ENCODE peak calls at places on chromosomes 7 and 10, in five cellular contexts. T is glutamatergic neuron, E is natural killer cell, Z is WERI-Rb-1, S is lower lobe of right lung. D is an unnamed sample.

GRCh38 chr7:122430710-122431109 is 126.2 kb upstream of the FEZF1 start:
- DNase-seq in T (no peak), E (no peak), Z (no peak), S (no peak), D (no peak)

GRCh38 chr10:15374561-15374960 is 3.5 kb upstream of the FAM171A1 start:
- DNase-seq in T (no peak), E (no peak), Z (no peak), S (no peak), D (no peak)

GRCh38 chr10:31158000-31158658 is 126.5 kb upstream of the ZNF438 start:
- DNase-seq in T (no peak), E (no peak), Z (no peak), S (no peak), D (no peak)

GRCh38 chr10:85611746-85612377 is 754.7 kb downstream of the GRID1 start:
- DNase-seq in T (no peak), E (no peak), Z (no peak), S (no peak), D (no peak)

GRCh38 chr7:120110169-120110568 is 162.8 kb upstream of the KCND2 start:
- DNase-seq in T (no peak), E (no peak), Z (no peak), S (no peak), D (no peak)

GRCh38 chr10:11337516-11337915 is 273.9 kb downstream of the USP6NL start:
- DNase-seq in T (no peak), E (no peak), Z (no peak), S (no peak), D (no peak)

GRCh38 chr7:50068850-50069551 is 24.0 kb downstream of the ZPBP start:
- DNase-seq in T (no peak), E (no peak), Z (no peak), S (no peak), D (no peak)

GRCh38 chr7:114297121-114297520 is 117.5 kb upstream of the FOXP2 start:
- DNase-seq in T (no peak), E (no peak), Z (no peak), S (no peak), D (no peak)

GRCh38 chr10:88565072-88565471 is 18.0 kb downstream of the RNLS start:
- DNase-seq in T (no peak), E (no peak), Z (no peak), S (no peak), D (no peak)

GRCh38 chr10:35639651-35640311 is 2.3 kb downstream of the FZD8 start:
- DNase-seq in T (peak), E (no peak), Z (peak), S (peak), D (no peak)

GRCh38 chr10:27746364-27747095 is 911 bp upstream of the MKX start:
- DNase-seq in T (no peak), E (no peak), Z (no peak), S (no peak), D (no peak)

GRCh38 chr10:35058134-35058533 is 32.0 kb downstream of the CUL2 start:
- DNase-seq in T (no peak), E (no peak), Z (no peak), S (no peak), D (no peak)

GRCh38 chr7:80060218-80060806 is 74.3 kb upstream of the GNAI1 start:
- DNase-seq in T (no peak), E (no peak), Z (no peak), S (no peak), D (no peak)

GRCh38 chr10:92290076-92290836 is 622 bp downstream of the CPEB3 start:
- DNase-seq in T (peak), E (peak), Z (peak), S (no peak), D (no peak)

GRCh38 chr10:28125701-28126100 is 126.8 kb upstream of the ODAD2 start:
- DNase-seq in T (no peak), E (no peak), Z (no peak), S (no peak), D (no peak)

GRCh38 chr10:91219371-91220193 is 881 bp upstream of the PCGF5 start:
- DNase-seq in T (no peak), E (no peak), Z (no peak), S (no peak), D (no peak)

GRCh38 chr7:141563956-141564623 is 12.9 kb downstream of the AGK start:
- DNase-seq in T (no peak), E (no peak), Z (no peak), S (no peak), D (no peak)

GRCh38 chr10:79084012-79084971 is 15.5 kb downstream of the ZMIZ1 start:
- DNase-seq in T (no peak), E (no peak), Z (peak), S (peak), D (no peak)

GRCh38 chr7:42055171-42055570 is 181.8 kb downstream of the GLI3 start:
- DNase-seq in T (peak), E (no peak), Z (no peak), S (no peak), D (no peak)

GRCh38 chr7:73860859-73861258 is at the start of gene TMEM270:
- DNase-seq in T (no peak), E (no peak), Z (no peak), S (no peak), D (no peak)

GRCh38 chr7:137642467-137642866 is 204.3 kb downstream of the DGKI start:
- DNase-seq in T (no peak), E (no peak), Z (no peak), S (no peak), D (no peak)

GRCh38 chr7:87210506-87210905 is 9.0 kb downstream of the TMEM243 start:
- DNase-seq in T (no peak), E (no peak), Z (no peak), S (no peak), D (no peak)

GRCh38 chr7:138514044-138514443 is 54.0 kb downstream of the TRIM24 start:
- DNase-seq in T (no peak), E (no peak), Z (no peak), S (no peak), D (no peak)

GRCh38 chr10:124378817-124379510 is 39.8 kb downstream of the OAT start:
- DNase-seq in T (no peak), E (no peak), Z (no peak), S (no peak), D (no peak)

GRCh38 chr7:85681241-85681640 is 494.4 kb upstream of the SEMA3D start:
- DNase-seq in T (no peak), E (no peak), Z (no peak), S (no peak), D (no peak)

GRCh38 chr7:22200238-22200637 is 156.7 kb downstream of the RAPGEF5 start:
- DNase-seq in T (no peak), E (no peak), Z (no peak), S (no peak), D (no peak)

GRCh38 chr7:134599371-134599770 is 47.3 kb upstream of the BPGM start:
- DNase-seq in T (peak), E (no peak), Z (peak), S (no peak), D (no peak)

GRCh38 chr7:69388462-69389137 is 209.7 kb upstream of the AUTS2 start:
- DNase-seq in T (no peak), E (no peak), Z (no peak), S (no peak), D (no peak)

GRCh38 chr10:61028861-61029361 is 84.9 kb upstream of the RHOBTB1 start:
- DNase-seq in T (no peak), E (no peak), Z (no peak), S (no peak), D (no peak)

GRCh38 chr7:155793720-155794119 is 18.5 kb downstream of the SHH start:
- DNase-seq in T (peak), E (no peak), Z (no peak), S (no peak), D (no peak)

GRCh38 chr7:117087639-117088396 is 134.5 kb downstream of the ST7 start:
- DNase-seq in T (no peak), E (no peak), Z (no peak), S (no peak), D (no peak)

GRCh38 chr10:127925471-127926207 is 18.7 kb downstream of the PTPRE start:
- DNase-seq in T (no peak), E (no peak), Z (peak), S (no peak), D (no peak)

GRCh38 chr7:101173752-101174244 is 6.3 kb downstream of the NAT16 start:
- DNase-seq in T (no peak), E (peak), Z (no peak), S (no peak), D (no peak)

GRCh38 chr7:92179393-92179924 is 517 bp upstream of the LRRD1 start:
- DNase-seq in T (peak), E (no peak), Z (no peak), S (no peak), D (no peak)

GRCh38 chr7:90155206-90155605 is 937 bp downstream of the STEAP1 start:
- DNase-seq in T (no peak), E (no peak), Z (no peak), S (no peak), D (no peak)

GRCh38 chr7:124027236-124027635 is 5.6 kb downstream of the TMEM229A start:
- DNase-seq in T (no peak), E (no peak), Z (no peak), S (no peak), D (no peak)

GRCh38 chr10:27618906-27619305 is 114.8 kb downstream of the RAB18 start:
- DNase-seq in T (no peak), E (no peak), Z (no peak), S (no peak), D (no peak)

GRCh38 chr7:74155810-74156395 is 18.3 kb upstream of the EIF4H start:
- DNase-seq in T (no peak), E (no peak), Z (no peak), S (no peak), D (no peak)

GRCh38 chr10:3415038-3415736 is 242.6 kb upstream of the PITRM1 start:
- DNase-seq in T (no peak), E (no peak), Z (no peak), S (no peak), D (no peak)

GRCh38 chr10:68208424-68209042 is 23.4 kb downstream of the ATOH7 start:
- DNase-seq in T (peak), E (no peak), Z (peak), S (no peak), D (no peak)
- TF ChIP-seq CTCF in T (no peak), E (no peak), Z (peak), S (no peak), D (peak)

GRCh38 chr7:20539201-20539600 is 76.3 kb upstream of the ABCB5 start:
- DNase-seq in T (no peak), E (no peak), Z (no peak), S (no peak), D (no peak)
- TF ChIP-seq CTCF in T (no peak), E (no peak), Z (no peak), S (no peak), D (peak)

DNA sequence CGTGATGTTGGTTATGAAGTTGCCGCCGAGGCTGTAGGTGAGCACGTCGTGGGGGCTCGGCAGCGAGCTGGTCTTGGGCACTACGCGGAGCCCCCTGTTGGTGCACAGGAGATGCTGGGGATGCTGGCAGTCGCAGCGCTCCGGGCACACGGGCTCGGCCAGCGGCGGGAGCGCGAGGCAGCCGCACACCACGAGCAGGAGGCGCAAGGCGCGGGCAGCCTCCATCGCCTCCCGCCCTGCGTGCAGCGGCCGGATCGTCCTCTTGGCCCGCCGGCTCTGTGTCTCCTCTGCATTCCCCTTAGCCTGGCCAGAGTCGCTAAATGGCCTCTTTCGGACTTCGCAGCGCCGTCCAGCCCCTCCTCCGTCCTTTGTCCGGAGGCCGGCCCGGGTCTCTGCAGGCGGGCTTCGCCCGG is 302 bp downstream of the TRIL start:
- DNase-seq in T (peak), E (no peak), Z (no peak), S (no peak), D (no peak)
- TF ChIP-seq CTCF in T (no peak), E (no peak), Z (peak), S (no peak), D (no peak)

GRCh38 chr10:84201244-84201606 is 6.9 kb downstream of the CDHR1 start:
- DNase-seq in T (no peak), E (no peak), Z (peak), S (no peak), D (no peak)
- TF ChIP-seq CTCF in T (no peak), E (no peak), Z (peak), S (no peak), D (peak)

GRCh38 chr10:110278562-110278961 is 26.2 kb downstream of the SMNDC1 start:
- DNase-seq in T (no peak), E (no peak), Z (no peak), S (no peak), D (no peak)
- TF ChIP-seq CTCF in T (no peak), E (no peak), Z (no peak), S (no peak), D (no peak)

GRCh38 chr7:143408686-143409551 is at the start of gene EPHA1:
- DNase-seq in T (no peak), E (no peak), Z (no peak), S (peak), D (no peak)
- TF ChIP-seq CTCF in T (no peak), E (no peak), Z (no peak), S (peak), D (peak)

DNA sequence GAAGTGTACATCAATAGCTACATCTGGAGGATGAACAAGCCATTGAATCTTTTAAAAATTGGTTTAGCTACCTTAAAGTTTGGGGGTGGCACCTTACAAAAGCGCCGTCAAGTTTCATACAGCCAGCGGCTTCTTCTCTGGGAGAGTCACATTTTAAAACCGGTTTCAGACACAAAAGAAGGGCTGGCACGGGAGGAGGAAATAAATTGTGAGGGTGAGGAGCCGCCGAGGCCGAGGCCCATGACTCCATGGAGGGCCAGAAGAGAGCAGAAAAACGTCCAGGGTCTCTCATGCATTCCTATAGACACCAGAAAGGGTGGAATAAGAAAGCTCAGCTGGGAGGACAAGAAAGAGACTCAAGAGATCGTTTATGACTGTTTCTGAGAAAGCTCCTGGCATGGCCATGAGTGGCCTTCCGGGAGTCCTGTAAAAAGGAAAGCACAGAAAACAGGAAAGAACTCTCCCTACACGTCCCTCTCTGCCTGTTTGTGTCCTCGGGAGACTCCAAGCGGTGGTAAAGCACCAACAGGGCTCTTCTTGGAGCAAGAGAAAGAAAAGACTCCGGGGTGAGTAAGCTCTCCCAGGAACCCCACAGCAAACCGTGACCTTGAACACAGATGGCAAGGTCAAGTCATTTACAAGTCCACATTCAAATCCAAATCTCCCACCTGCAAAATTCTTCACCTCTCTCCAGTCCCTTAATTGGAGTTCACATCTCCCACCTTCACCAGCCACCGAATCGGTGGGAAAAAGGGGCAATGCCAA is 1.8 kb downstream of the FRAT2 start:
- DNase-seq in T (no peak), E (no peak), Z (no peak), S (no peak), D (no peak)
- TF ChIP-seq CTCF in T (no peak), E (no peak), Z (no peak), S (peak), D (peak)

GRCh38 chr7:81715984-81716588 is 53.8 kb downstream of the HGF start:
- DNase-seq in T (peak), E (no peak), Z (peak), S (no peak), D (no peak)
- TF ChIP-seq CTCF in T (no peak), E (no peak), Z (peak), S (no peak), D (peak)

D was measured in D721Med.